ENCODE peak calls at places on chromosomes 13 and 19, in ten cellular contexts. One of them, this sample, is unnamed.

GRCh38 chr13:110338441-110339101 is 31.5 kb downstream of the COL4A2 start:
- DNase-seq in left lung: no peak
- DNase-seq in pancreas: no peak
- DNase-seq in T-helper 9 cell: no peak
- DNase-seq in NCI-H345: no peak
- DNase-seq in NCI-H1092 treated with DMSO at 0.1 percent for 48 hours: no peak
- DNase-seq in activated naive CD4-positive, alpha-beta T cell treated with anti-CD3 and anti-CD28 coated beads for 36 hours: no peak
- DNase-seq in amniotic stem cell: no peak
- DNase-seq in neural crest cell: no peak
- DNase-seq in cardiac muscle cell: peak
- DNase-seq in this sample: no peak

GRCh38 chr13:97549201-97549600 is 115.2 kb downstream of the RAP2A start:
- DNase-seq in left lung: no peak
- DNase-seq in pancreas: no peak
- DNase-seq in T-helper 9 cell: no peak
- DNase-seq in NCI-H345: no peak
- DNase-seq in NCI-H1092 treated with DMSO at 0.1 percent for 48 hours: no peak
- DNase-seq in activated naive CD4-positive, alpha-beta T cell treated with anti-CD3 and anti-CD28 coated beads for 36 hours: no peak
- DNase-seq in amniotic stem cell: no peak
- DNase-seq in neural crest cell: no peak
- DNase-seq in cardiac muscle cell: no peak
- DNase-seq in this sample: no peak

GRCh38 chr13:49021953-49022352 is 46.2 kb downstream of the FNDC3A start:
- DNase-seq in left lung: no peak
- DNase-seq in pancreas: no peak
- DNase-seq in T-helper 9 cell: no peak
- DNase-seq in NCI-H345: no peak
- DNase-seq in NCI-H1092 treated with DMSO at 0.1 percent for 48 hours: no peak
- DNase-seq in activated naive CD4-positive, alpha-beta T cell treated with anti-CD3 and anti-CD28 coated beads for 36 hours: no peak
- DNase-seq in amniotic stem cell: no peak
- DNase-seq in neural crest cell: no peak
- DNase-seq in cardiac muscle cell: no peak
- DNase-seq in this sample: no peak

GRCh38 chr19:39937094-39937493 is 2.7 kb upstream of the FCGBP start:
- DNase-seq in left lung: no peak
- DNase-seq in pancreas: no peak
- DNase-seq in T-helper 9 cell: peak
- DNase-seq in NCI-H345: no peak
- DNase-seq in NCI-H1092 treated with DMSO at 0.1 percent for 48 hours: no peak
- DNase-seq in activated naive CD4-positive, alpha-beta T cell treated with anti-CD3 and anti-CD28 coated beads for 36 hours: peak
- DNase-seq in amniotic stem cell: no peak
- DNase-seq in neural crest cell: no peak
- DNase-seq in cardiac muscle cell: no peak
- DNase-seq in this sample: no peak

GRCh38 chr19:41031926-41032325 is 40.8 kb downstream of the CYP2B6 start:
- DNase-seq in left lung: no peak
- DNase-seq in pancreas: no peak
- DNase-seq in T-helper 9 cell: no peak
- DNase-seq in NCI-H345: no peak
- DNase-seq in NCI-H1092 treated with DMSO at 0.1 percent for 48 hours: no peak
- DNase-seq in activated naive CD4-positive, alpha-beta T cell treated with anti-CD3 and anti-CD28 coated beads for 36 hours: no peak
- DNase-seq in amniotic stem cell: no peak
- DNase-seq in neural crest cell: no peak
- DNase-seq in cardiac muscle cell: peak
- DNase-seq in this sample: no peak

GRCh38 chr13:42377640-42378382 is 105.9 kb downstream of the AKAP11 start:
- DNase-seq in left lung: no peak
- DNase-seq in pancreas: no peak
- DNase-seq in T-helper 9 cell: no peak
- DNase-seq in NCI-H345: no peak
- DNase-seq in NCI-H1092 treated with DMSO at 0.1 percent for 48 hours: no peak
- DNase-seq in activated naive CD4-positive, alpha-beta T cell treated with anti-CD3 and anti-CD28 coated beads for 36 hours: peak
- DNase-seq in amniotic stem cell: no peak
- DNase-seq in neural crest cell: no peak
- DNase-seq in cardiac muscle cell: peak
- DNase-seq in this sample: no peak

GRCh38 chr13:79869326-79869725 is 388.4 kb downstream of the NDFIP2 start:
- DNase-seq in left lung: no peak
- DNase-seq in pancreas: no peak
- DNase-seq in T-helper 9 cell: no peak
- DNase-seq in NCI-H345: peak
- DNase-seq in NCI-H1092 treated with DMSO at 0.1 percent for 48 hours: no peak
- DNase-seq in activated naive CD4-positive, alpha-beta T cell treated with anti-CD3 and anti-CD28 coated beads for 36 hours: no peak
- DNase-seq in amniotic stem cell: no peak
- DNase-seq in neural crest cell: no peak
- DNase-seq in cardiac muscle cell: no peak
- DNase-seq in this sample: no peak

GRCh38 chr13:23696610-23697009 is 126.4 kb downstream of the TNFRSF19 start:
- DNase-seq in left lung: no peak
- DNase-seq in pancreas: no peak
- DNase-seq in T-helper 9 cell: no peak
- DNase-seq in NCI-H345: no peak
- DNase-seq in NCI-H1092 treated with DMSO at 0.1 percent for 48 hours: no peak
- DNase-seq in activated naive CD4-positive, alpha-beta T cell treated with anti-CD3 and anti-CD28 coated beads for 36 hours: no peak
- DNase-seq in amniotic stem cell: no peak
- DNase-seq in neural crest cell: no peak
- DNase-seq in cardiac muscle cell: no peak
- DNase-seq in this sample: no peak

GRCh38 chr13:99926014-99926731 is 45.4 kb downstream of the ZIC5 start:
- DNase-seq in left lung: no peak
- DNase-seq in pancreas: peak
- DNase-seq in T-helper 9 cell: no peak
- DNase-seq in NCI-H345: peak
- DNase-seq in NCI-H1092 treated with DMSO at 0.1 percent for 48 hours: peak
- DNase-seq in activated naive CD4-positive, alpha-beta T cell treated with anti-CD3 and anti-CD28 coated beads for 36 hours: no peak
- DNase-seq in amniotic stem cell: no peak
- DNase-seq in neural crest cell: no peak
- DNase-seq in cardiac muscle cell: no peak
- DNase-seq in this sample: no peak

GRCh38 chr13:24261566-24261965 is 47.8 kb upstream of the C1QTNF9 start:
- DNase-seq in left lung: no peak
- DNase-seq in pancreas: no peak
- DNase-seq in T-helper 9 cell: no peak
- DNase-seq in NCI-H345: no peak
- DNase-seq in NCI-H1092 treated with DMSO at 0.1 percent for 48 hours: no peak
- DNase-seq in activated naive CD4-positive, alpha-beta T cell treated with anti-CD3 and anti-CD28 coated beads for 36 hours: peak
- DNase-seq in amniotic stem cell: no peak
- DNase-seq in neural crest cell: no peak
- DNase-seq in cardiac muscle cell: no peak
- DNase-seq in this sample: peak

GRCh38 chr19:12913011-12913561 is 6.0 kb downstream of the SYCE2 start:
- DNase-seq in left lung: peak
- DNase-seq in pancreas: peak
- DNase-seq in T-helper 9 cell: no peak
- DNase-seq in NCI-H345: peak
- DNase-seq in NCI-H1092 treated with DMSO at 0.1 percent for 48 hours: peak
- DNase-seq in activated naive CD4-positive, alpha-beta T cell treated with anti-CD3 and anti-CD28 coated beads for 36 hours: no peak
- DNase-seq in amniotic stem cell: no peak
- DNase-seq in neural crest cell: no peak
- DNase-seq in cardiac muscle cell: peak
- DNase-seq in this sample: no peak

GRCh38 chr13:75704942-75705320 is 68.8 kb downstream of the LMO7 start:
- DNase-seq in left lung: peak
- DNase-seq in pancreas: peak
- DNase-seq in T-helper 9 cell: no peak
- DNase-seq in NCI-H345: peak
- DNase-seq in NCI-H1092 treated with DMSO at 0.1 percent for 48 hours: no peak
- DNase-seq in activated naive CD4-positive, alpha-beta T cell treated with anti-CD3 and anti-CD28 coated beads for 36 hours: no peak
- DNase-seq in amniotic stem cell: no peak
- DNase-seq in neural crest cell: no peak
- DNase-seq in cardiac muscle cell: no peak
- DNase-seq in this sample: no peak

GRCh38 chr13:79557666-79558065 is 76.7 kb downstream of the NDFIP2 start:
- DNase-seq in left lung: no peak
- DNase-seq in pancreas: no peak
- DNase-seq in T-helper 9 cell: no peak
- DNase-seq in NCI-H345: no peak
- DNase-seq in NCI-H1092 treated with DMSO at 0.1 percent for 48 hours: no peak
- DNase-seq in activated naive CD4-positive, alpha-beta T cell treated with anti-CD3 and anti-CD28 coated beads for 36 hours: no peak
- DNase-seq in amniotic stem cell: no peak
- DNase-seq in neural crest cell: no peak
- DNase-seq in cardiac muscle cell: no peak
- DNase-seq in this sample: no peak

GRCh38 chr19:39768334-39768733 is 10.3 kb upstream of the LEUTX start:
- DNase-seq in left lung: no peak
- DNase-seq in pancreas: no peak
- DNase-seq in T-helper 9 cell: no peak
- DNase-seq in NCI-H345: no peak
- DNase-seq in NCI-H1092 treated with DMSO at 0.1 percent for 48 hours: no peak
- DNase-seq in activated naive CD4-positive, alpha-beta T cell treated with anti-CD3 and anti-CD28 coated beads for 36 hours: no peak
- DNase-seq in amniotic stem cell: no peak
- DNase-seq in neural crest cell: no peak
- DNase-seq in cardiac muscle cell: no peak
- DNase-seq in this sample: no peak

GRCh38 chr19:16509141-16510061 is 13.2 kb downstream of the C19orf44 start:
- DNase-seq in left lung: no peak
- DNase-seq in pancreas: no peak
- DNase-seq in T-helper 9 cell: no peak
- DNase-seq in NCI-H345: no peak
- DNase-seq in NCI-H1092 treated with DMSO at 0.1 percent for 48 hours: no peak
- DNase-seq in activated naive CD4-positive, alpha-beta T cell treated with anti-CD3 and anti-CD28 coated beads for 36 hours: no peak
- DNase-seq in amniotic stem cell: no peak
- DNase-seq in neural crest cell: no peak
- DNase-seq in cardiac muscle cell: peak
- DNase-seq in this sample: no peak